ENCODE peak calls at places on chromosomes 16 and 17, in four cellular contexts. D, H, G and K are unnamed samples. For H3K36me3, the result is how much of the 10 kb centered on the place peaks cover.

GRCh38 chr17:42286411-42287295 is 1.6 kb upstream of the STAT5A start:
- DNase-seq in G (peak), D (peak), H (peak), K (no peak)

GRCh38 chr16:75206749-75207451 is at the start of gene CTRB2:
- DNase-seq in G (no peak), D (no peak), H (peak), K (peak)

GRCh38 chr16:81005644-81006471 is 827 bp downstream of the CMC2 start:
- DNase-seq in H (no peak), D (peak), G (peak), K (no peak)

GRCh38 chr17:73256220-73256619 is 5.5 kb downstream of the CPSF4L start:
- DNase-seq in D (no peak), G (no peak), H (no peak), K (no peak)

GRCh38 chr16:30805370-30806169 is 18.6 kb upstream of the ZNF629 start:
- DNase-seq in G (peak), H (peak), D (peak), K (peak)

GRCh38 chr17:12320286-12320685 is 299.6 kb downstream of the MAP2K4 start:
- DNase-seq in G (no peak), D (no peak), H (no peak), K (no peak)

GRCh38 chr16:88468289-88469129 is 15.4 kb downstream of the ZFPM1 start:
- DNase-seq in G (no peak), H (no peak), D (peak), K (no peak)

GRCh38 chr17:56761387-56761786 is 72.3 kb downstream of the C17orf67 start:
- DNase-seq in D (no peak), G (no peak), H (no peak), K (no peak)

GRCh38 chr17:46865100-46865499 is 13.7 kb downstream of the WNT9B start:
- DNase-seq in G (no peak), D (no peak), H (no peak), K (no peak)

GRCh38 chr17:27294689-27295630 is 1.0 kb downstream of the WSB1 start:
- DNase-seq in D (peak), H (no peak), G (peak), K (no peak)

GRCh38 chr16:1823821-1824220 is 2.8 kb downstream of the HAGH start:
- DNase-seq in G (no peak), H (no peak), D (peak), K (no peak)

GRCh38 chr17:30429155-30429554 is 48.1 kb upstream of the GOSR1 start:
- DNase-seq in G (no peak), H (no peak), D (no peak), K (no peak)

GRCh38 chr17:41666336-41666680 is 22.4 kb upstream of the EIF1 start:
- DNase-seq in D (no peak), G (no peak), H (no peak), K (no peak)

GRCh38 chr16:11181889-11182279 is 74.1 kb downstream of the SOCS1 start:
- DNase-seq in H (no peak), D (peak), G (peak), K (peak)

GRCh38 chr17:41140360-41141132 is at the start of gene KRTAP4-6:
- DNase-seq in G (no peak), H (no peak), D (no peak), K (no peak)

GRCh38 chr17:4721203-4722135 is 9.8 kb upstream of the MED11 start:
- DNase-seq in G (no peak), H (peak), D (peak), K (peak)

GRCh38 chr17:18041776-18042175 is 2.6 kb downstream of the GID4 start:
- DNase-seq in H (no peak), D (no peak), G (no peak), K (no peak)

GRCh38 chr17:74554909-74555308 is 9.0 kb upstream of the CD300C start:
- DNase-seq in G (no peak), D (no peak), H (no peak), K (no peak)

GRCh38 chr17:55446581-55447205 is 25.1 kb upstream of the MMD start:
- DNase-seq in H (no peak), G (no peak), D (no peak), K (no peak)

GRCh38 chr16:47019563-47019962 is 46.1 kb upstream of the DNAJA2 start:
- DNase-seq in D (no peak), G (no peak), H (no peak), K (no peak)

GRCh38 chr17:47077576-47077975 is 98.5 kb upstream of the RPRML start:
- DNase-seq in D (no peak), H (no peak), G (no peak), K (no peak)

GRCh38 chr17:66542967-66543525 is 240.6 kb downstream of the PRKCA start:
- DNase-seq in H (no peak), D (no peak), G (no peak), K (no peak)

GRCh38 chr16:81705261-81705660 is 73.8 kb upstream of the PLCG2 start:
- DNase-seq in H (no peak), G (no peak), D (no peak), K (peak)

GRCh38 chr16:4328580-4329353 is 12.9 kb downstream of the GLIS2 start:
- DNase-seq in H (no peak), D (no peak), G (no peak), K (no peak)

GRCh38 chr16:53549970-53550406 is 47.0 kb upstream of the AKTIP start:
- DNase-seq in G (peak), D (peak), H (no peak), K (no peak)

GRCh38 chr16:4200000-4200780 is 41.7 kb downstream of the SRL start:
- DNase-seq in G (peak), D (peak), H (peak), K (peak)

GRCh38 chr16:19375561-19376158 is 42.0 kb upstream of the TMC5 start:
- DNase-seq in G (peak), H (no peak), D (peak), K (no peak)

GRCh38 chr17:18967806-18968744 is 16.1 kb downstream of the SLC5A10 start:
- DNase-seq in H (no peak), D (no peak), G (no peak), K (no peak)

GRCh38 chr17:48596735-48597491 is 3.3 kb upstream of the HOXB5 start:
- DNase-seq in G (no peak), H (no peak), D (no peak), K (no peak)

GRCh38 chr16:23836404-23837291 is 865 bp downstream of the PRKCB start:
- DNase-seq in D (peak), H (peak), G (no peak), K (peak)

GRCh38 chr16:535446-536405 is 8.2 kb downstream of the CAPN15 start:
- DNase-seq in H (no peak), G (no peak), D (no peak), K (no peak)

GRCh38 chr17:53909802-53910201 is 87.1 kb downstream of the KIF2B start:
- DNase-seq in G (no peak), H (no peak), D (no peak), K (no peak)

GRCh38 chr17:32772453-32773025 is 104.4 kb downstream of the MYO1D start:
- DNase-seq in D (no peak), G (no peak), H (no peak), K (no peak)

GRCh38 chr16:79257958-79258490 is 342.5 kb downstream of the MAF start:
- DNase-seq in H (no peak), G (no peak), D (peak), K (no peak)

GRCh38 chr17:10844667-10845387 is 6.9 kb upstream of the PIRT start:
- DNase-seq in H (peak), G (peak), D (peak), K (peak)

DNA sequence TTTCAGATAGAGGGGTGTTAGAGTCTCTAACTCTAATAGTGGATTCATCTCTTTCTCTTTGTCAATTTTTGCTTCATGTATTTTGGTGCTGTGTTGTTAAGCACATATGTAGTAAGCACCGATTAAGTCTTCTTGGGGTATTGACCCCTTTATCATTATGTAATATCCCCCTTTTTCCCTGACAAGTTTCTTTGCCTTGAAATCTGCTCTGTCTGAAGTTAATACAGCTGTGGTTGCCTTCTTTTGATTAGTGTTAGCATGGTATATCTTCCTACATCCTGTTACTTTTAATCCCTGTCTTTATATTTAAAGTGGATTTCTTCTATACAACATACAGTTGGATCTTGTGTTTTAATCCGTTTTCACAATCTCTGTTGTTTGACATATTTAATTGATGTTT is 60.6 kb downstream of the BCAS3 start:
- DNase-seq in H (no peak), D (no peak), G (no peak), K (no peak)
- H3K36me3 ChIP-seq in H (under half), D (under half), G (under half), K (under half)

GRCh38 chr16:56775162-56775561 is 45.2 kb downstream of the NUP93 start:
- DNase-seq in D (no peak), H (no peak), G (no peak), K (no peak)

GRCh38 chr16:56777533-56777932 is 47.6 kb downstream of the NUP93 start:
- DNase-seq in H (no peak), D (no peak), G (no peak), K (no peak)

GRCh38 chr16:56773531-56773930 is 43.6 kb downstream of the NUP93 start:
- DNase-seq in D (no peak), H (no peak), G (no peak), K (no peak)

GRCh38 chr16:56774009-56774408 is 44.1 kb downstream of the NUP93 start:
- DNase-seq in H (no peak), D (no peak), G (no peak), K (no peak)

DNA sequence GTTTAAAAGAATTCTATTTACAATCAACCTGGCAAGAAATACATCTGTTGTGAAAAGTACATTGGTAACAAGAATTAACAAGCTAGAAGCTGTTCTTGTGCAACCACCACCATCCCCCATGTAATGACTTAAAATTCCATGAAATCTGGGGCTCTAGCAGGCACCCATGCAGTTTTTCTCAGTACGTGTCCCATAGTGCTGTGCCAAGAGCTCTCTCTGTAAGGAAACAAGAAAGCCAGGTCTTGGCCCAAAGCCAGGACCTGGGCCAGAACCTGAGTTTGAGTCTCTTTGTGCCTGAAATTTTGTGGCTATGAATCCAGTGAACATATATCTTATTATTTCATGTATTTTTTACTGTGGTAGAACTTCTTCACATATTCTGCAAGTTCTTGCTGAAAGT is 46.6 kb downstream of the NUP93 start:
- DNase-seq in H (no peak), D (peak), G (no peak), K (no peak)
- H3K36me3 ChIP-seq in H (under half), D (under half), G (under half), K (under half)

DNA sequence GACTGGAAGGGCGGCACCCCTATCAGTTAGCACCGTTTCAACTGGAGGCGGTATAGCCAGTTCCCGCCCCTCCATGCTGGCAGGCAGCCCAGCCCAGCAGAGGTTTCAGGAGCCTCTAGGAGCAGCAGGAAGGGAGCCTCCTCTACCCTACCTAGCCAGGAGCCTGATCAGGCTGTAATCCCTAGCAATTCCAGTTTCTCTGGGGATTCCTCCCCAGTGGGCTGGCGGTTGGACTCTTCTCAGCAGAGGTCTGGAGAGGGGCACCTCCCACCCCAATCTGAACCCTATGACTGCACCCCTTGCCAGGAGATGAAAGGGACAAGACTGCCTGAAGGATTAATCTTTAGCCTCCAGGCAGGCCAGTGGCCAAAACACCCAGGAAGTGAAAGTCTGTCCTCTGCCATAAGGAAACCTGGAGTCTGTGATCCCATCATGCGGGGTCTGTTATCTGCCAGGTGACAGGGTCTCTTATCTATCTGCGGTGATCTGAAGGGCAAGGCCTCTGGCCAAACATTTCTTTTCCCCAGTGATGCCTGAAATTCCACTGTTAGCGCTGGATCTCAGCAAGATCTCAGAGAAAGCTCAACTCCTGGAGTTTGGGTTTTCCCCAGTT is 4.9 kb upstream of the CDH1 start:
- DNase-seq in G (no peak), H (no peak), D (peak), K (peak)
- H3K36me3 ChIP-seq in G (under half), H (under half), D (under half), K (under half)

DNA sequence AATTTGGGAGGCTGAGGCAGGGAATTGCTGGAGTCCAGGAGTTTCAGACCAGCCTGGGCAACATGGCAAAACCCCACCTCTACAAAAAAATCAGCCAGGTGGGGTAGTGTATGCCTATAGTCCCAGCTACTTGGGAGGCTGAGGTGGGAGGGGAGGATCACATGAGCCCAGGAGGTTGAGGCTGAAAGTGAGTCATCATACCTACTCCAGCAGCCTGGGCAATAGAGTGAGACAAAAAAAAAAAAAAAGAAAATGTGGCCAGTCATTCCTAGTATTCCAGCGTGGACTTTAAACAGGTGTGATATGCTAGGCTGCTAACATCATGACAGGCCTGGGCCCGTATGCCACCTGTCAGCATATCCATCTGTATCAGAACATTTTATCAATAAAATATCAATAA is 143.3 kb downstream of the AATF start:
- DNase-seq in D (no peak), H (no peak), G (no peak), K (no peak)
- H3K36me3 ChIP-seq in D (under half), H (under half), G (half or more), K (half or more)

DNA sequence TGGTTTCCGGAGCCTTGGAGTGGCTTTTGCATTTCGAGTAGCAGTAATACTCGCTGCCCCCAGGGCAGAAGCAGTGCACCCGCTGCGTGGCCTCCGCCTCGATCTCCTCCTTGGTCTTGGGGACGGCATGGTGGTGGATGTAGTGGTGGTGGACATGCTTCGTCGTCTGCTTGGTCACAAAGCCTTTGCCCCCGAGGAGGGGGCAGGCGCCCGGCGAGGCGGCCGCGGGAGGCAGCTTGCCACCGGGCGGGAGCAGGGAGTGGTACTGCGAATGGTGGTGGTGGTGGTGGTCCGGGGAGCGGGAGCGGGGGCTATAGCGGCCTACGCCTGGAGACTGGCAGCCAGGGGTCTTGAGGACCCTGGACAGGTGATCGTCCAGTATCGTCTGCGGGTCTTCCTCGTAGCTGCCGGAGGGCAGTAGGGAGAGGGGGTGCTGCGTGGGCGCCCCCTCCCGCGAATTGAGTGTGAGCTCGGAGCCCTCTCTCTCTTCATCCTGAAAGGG is 24.1 kb downstream of the AXIN2 start:
- DNase-seq in G (no peak), D (peak), H (no peak), K (no peak)
- H3K36me3 ChIP-seq in G (half or more), D (under half), H (under half), K (half or more)

DNA sequence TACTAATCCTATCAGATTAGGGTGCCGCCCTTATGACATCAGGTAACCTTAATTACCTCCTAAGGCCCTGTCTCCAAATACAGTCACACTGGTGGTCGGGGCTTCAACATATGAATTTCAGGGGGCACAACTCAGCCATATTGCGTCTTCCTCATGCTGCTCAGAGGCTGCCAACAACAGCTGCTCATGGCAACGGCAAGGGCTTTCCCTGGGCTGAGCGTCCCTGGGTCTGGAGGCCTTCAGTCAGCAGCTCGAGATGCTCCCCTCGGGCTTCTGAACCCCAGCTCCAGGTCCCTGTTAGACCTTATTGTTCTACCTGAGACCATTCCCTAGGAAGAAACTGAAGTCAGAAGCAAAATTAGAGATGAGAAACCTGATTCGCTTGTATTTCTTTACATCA is 157.2 kb downstream of the TMEM132E start:
- DNase-seq in D (no peak), G (no peak), H (no peak), K (no peak)
- H3K36me3 ChIP-seq in D (under half), G (under half), H (under half), K (under half)

GRCh38 chr17:75692976-75693375 is 25.8 kb downstream of the SAP30BP start:
- DNase-seq in G (no peak), H (peak), D (no peak), K (no peak)
- H3K36me3 ChIP-seq in G (under half), H (under half), D (under half), K (half or more)